ENCODE peak calls at places on chromosomes 11 and 22, in eight cellular contexts. B is neural progenitor cell; V is uterus; N is testis; F is colonic mucosa; L is adrenal gland; W is CD8-positive, alpha-beta memory T cell; S is HAP-1. K is an unnamed sample.
A peak's percentile ranks its signal among the peaks of the same experiment; 100 is the strongest.

GRCh38 chr22:25970348-25970995 is 198.8 kb upstream of the SEZ6L start:
- DNase-seq in B (peak; percentile 49), V (no peak), N (no peak), F (no peak), L (peak; percentile 4), W (no peak), S (no peak), K (no peak)

GRCh38 chr22:49703391-49703926 is 124.2 kb downstream of the BRD1 start:
- DNase-seq in B (no peak), V (no peak), N (no peak), F (no peak), L (no peak), W (peak; percentile 20), S (no peak), K (no peak)

GRCh38 chr22:24601217-24602104 is 1.5 kb upstream of the GGT1 start:
- DNase-seq in B (no peak), V (no peak), N (peak; percentile 90), F (peak; percentile 88), L (peak; percentile 81), W (peak; percentile 26), S (no peak), K (no peak)

GRCh38 chr11:68020575-68020974 is 9.9 kb upstream of the NDUFS8 start:
- DNase-seq in B (peak; percentile 69), V (no peak), N (no peak), F (no peak), L (peak; percentile 78), W (no peak), S (no peak), K (peak; percentile 85)

GRCh38 chr11:36002796-36003195 is 58.9 kb downstream of the LDLRAD3 start:
- DNase-seq in B (no peak), V (no peak), N (no peak), F (no peak), L (no peak), W (no peak), S (no peak), K (no peak)

GRCh38 chr11:79173615-79174014 is 267.2 kb downstream of the TENM4 start:
- DNase-seq in B (no peak), V (no peak), N (peak; percentile 26), F (no peak), L (no peak), W (no peak), S (peak; percentile 3), K (no peak)

GRCh38 chr11:19677380-19678080 is 35.1 kb upstream of the NAV2 start:
- DNase-seq in B (no peak), V (no peak), N (no peak), F (no peak), L (no peak), W (no peak), S (no peak), K (no peak)

GRCh38 chr22:38419121-38419863 is 35.7 kb downstream of the KCNJ4 start:
- DNase-seq in B (no peak), V (no peak), N (no peak), F (no peak), L (no peak), W (peak; percentile 24), S (no peak), K (no peak)

GRCh38 chr11:68351450-68352275 is 39.3 kb downstream of the LRP5 start:
- DNase-seq in B (peak; percentile 9), V (no peak), N (no peak), F (no peak), L (no peak), W (no peak), S (no peak), K (peak; percentile 41)

GRCh38 chr22:29821790-29822130 is 16.3 kb downstream of the ASCC2 start:
- DNase-seq in B (no peak), V (no peak), N (no peak), F (no peak), L (no peak), W (no peak), S (no peak), K (no peak)

GRCh38 chr11:22768281-22768680 is 61.3 kb downstream of the SVIP start:
- DNase-seq in B (no peak), V (no peak), N (no peak), F (no peak), L (no peak), W (no peak), S (no peak), K (no peak)

GRCh38 chr11:62539238-62539925 is 7.2 kb downstream of the AHNAK start:
- DNase-seq in B (peak; percentile 7), V (peak; percentile 91), N (no peak), F (peak; percentile 85), L (peak; percentile 67), W (peak; percentile 75), S (no peak), K (peak; percentile 97)

GRCh38 chr11:114180301-114181055 is 115.7 kb upstream of the NNMT start:
- DNase-seq in B (peak; percentile 45), V (peak; percentile 62), N (peak; percentile 73), F (peak; percentile 74), L (peak; percentile 61), W (no peak), S (no peak), K (no peak)

GRCh38 chr22:37832022-37832857 is 9.1 kb downstream of the GALR3 start:
- DNase-seq in B (no peak), V (no peak), N (no peak), F (no peak), L (no peak), W (no peak), S (no peak), K (no peak)

GRCh38 chr11:3226846-3227567 is 5.2 kb downstream of the MRGPRE start:
- DNase-seq in B (no peak), V (no peak), N (no peak), F (no peak), L (no peak), W (no peak), S (no peak), K (no peak)

GRCh38 chr11:117177534-117178209 is 871 bp upstream of the SIDT2 start:
- DNase-seq in B (no peak), V (no peak), N (peak; percentile 12), F (peak; percentile 24), L (no peak), W (no peak), S (no peak), K (no peak)

GRCh38 chr11:94325681-94326080 is 21.3 kb downstream of the IZUMO1R start:
- DNase-seq in B (peak; percentile 73), V (no peak), N (no peak), F (peak; percentile 58), L (no peak), W (peak; percentile 57), S (peak; percentile 14), K (no peak)

GRCh38 chr11:69357458-69358397 is 63.8 kb downstream of the MYEOV start:
- DNase-seq in B (no peak), V (no peak), N (peak; percentile 10), F (peak; percentile 11), L (no peak), W (peak; percentile 24), S (no peak), K (no peak)

GRCh38 chr11:19574916-19575315 is 137.7 kb upstream of the NAV2 start:
- DNase-seq in B (no peak), V (no peak), N (no peak), F (no peak), L (no peak), W (no peak), S (no peak), K (no peak)

GRCh38 chr11:57913713-57914704 is 109.7 kb upstream of the OR9Q1 start:
- DNase-seq in B (no peak), V (no peak), N (no peak), F (no peak), L (no peak), W (no peak), S (no peak), K (no peak)

GRCh38 chr11:34192481-34193401 is 87.3 kb downstream of the NAT10 start:
- DNase-seq in B (peak; percentile 13), V (peak; percentile 85), N (peak; percentile 50), F (peak; percentile 36), L (peak; percentile 84), W (no peak), S (no peak), K (peak; percentile 98)
- H3K4me3 ChIP-seq in B (no peak overlapping the region), V (no peak overlapping the region), N (no peak overlapping the region), F (no peak overlapping the region), L (no peak overlapping the region), W (no peak overlapping the region), S (no peak overlapping the region), K (peak overlapping the region; percentile 29)

DNA sequence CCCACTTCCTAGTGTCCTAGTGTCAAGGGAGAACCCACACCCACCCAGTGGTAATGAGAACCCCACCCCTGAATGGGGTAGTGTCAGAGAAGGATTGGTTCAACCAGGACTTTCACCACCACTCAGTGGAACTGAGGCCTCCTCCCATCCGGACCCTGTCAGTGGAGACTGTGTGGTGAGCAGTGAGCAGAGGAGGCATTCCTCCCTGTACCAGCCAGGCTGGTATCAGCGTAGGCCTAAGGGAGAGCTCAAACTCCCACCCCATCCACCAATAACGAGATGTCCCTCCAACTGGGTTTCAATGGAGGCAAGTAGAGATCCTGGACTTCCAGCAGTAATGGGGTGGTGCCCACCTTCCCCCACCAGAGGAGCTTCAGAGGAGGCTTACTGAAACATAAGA is 1171.4 kb downstream of the TBC1D22A start:
- DNase-seq in B (no peak), V (no peak), N (no peak), F (no peak), L (no peak), W (no peak), S (no peak), K (no peak)
- H3K9me3 ChIP-seq in B (peaks cover 5% of the 10 kb centered on the region), V (no peaks in the 10 kb centered on the region), N (no peaks in the 10 kb centered on the region), F (no peaks in the 10 kb centered on the region), L (no peaks in the 10 kb centered on the region), W (no peaks in the 10 kb centered on the region), S (no peaks in the 10 kb centered on the region), K (no peaks in the 10 kb centered on the region)

GRCh38 chr11:88508558-88508807 is 170.9 kb upstream of the CTSC start:
- DNase-seq in B (no peak), V (no peak), N (no peak), F (no peak), L (no peak), W (no peak), S (no peak), K (no peak)
- H3K4me3 ChIP-seq in B (peak overlapping the region; percentile 38), V (peak overlapping the region; percentile 28), N (peak overlapping the region; percentile 45), F (peak overlapping the region; percentile 29), L (peak overlapping the region; percentile 47), W (no peak overlapping the region), S (no peak overlapping the region), K (no peak overlapping the region)

GRCh38 chr11:111811445-111811844 is 45.3 kb upstream of the PPP2R1B start:
- DNase-seq in B (no peak), V (no peak), N (no peak), F (no peak), L (no peak), W (no peak), S (no peak), K (no peak)
- H3K9me3 ChIP-seq in B (no peaks in the 10 kb centered on the region), V (no peaks in the 10 kb centered on the region), N (no peaks in the 10 kb centered on the region), F (no peaks in the 10 kb centered on the region), L (no peaks in the 10 kb centered on the region), W (no peaks in the 10 kb centered on the region), S (no peaks in the 10 kb centered on the region), K (no peaks in the 10 kb centered on the region)

GRCh38 chr11:9577032-9577431 is 3.6 kb downstream of the WEE1 start:
- DNase-seq in B (no peak), V (no peak), N (no peak), F (no peak), L (no peak), W (no peak), S (no peak), K (no peak)
- H3K4me3 ChIP-seq in B (peak overlapping the region; percentile 73), V (peak overlapping the region; percentile 76), N (no peak overlapping the region), F (peak overlapping the region; percentile 72), L (peak overlapping the region; percentile 92), W (peak overlapping the region; percentile 1), S (peak overlapping the region; percentile 79), K (peak overlapping the region; percentile 82)